ENCODE peak calls at places on chromosomes 13 and 19, in eight cellular contexts. One of them, this sample, is unnamed.

GRCh38 chr19:6856749-6857372 is 30.5 kb upstream of the ADGRE1 start:
- DNase-seq in hypothalamus: no peak
- DNase-seq in choroid plexus epithelial cell: no peak
- DNase-seq in activated T-helper 1 cell treated with anti-CD3 and anti-CD28 coated beads, Interleukin-12 subunit alpha, Interleukin-12 subunit beta, Interleukin-2, Interleukin-4 antibody, amounts not matched to agents 30 ng/mL and 10 ng/mL and 1 ng/mL, durations not matched to agents 14 hours and 24 hours and 36 hours: no peak
- DNase-seq in CMK: no peak
- DNase-seq in RPMI7951: no peak
- DNase-seq in GDM1: no peak
- DNase-seq in AG09319: no peak
- DNase-seq in this sample: no peak

GRCh38 chr19:49475995-49476880 is 2.2 kb downstream of the FLT3LG start:
- DNase-seq in hypothalamus: no peak
- DNase-seq in choroid plexus epithelial cell: peak
- DNase-seq in activated T-helper 1 cell treated with anti-CD3 and anti-CD28 coated beads, Interleukin-12 subunit alpha, Interleukin-12 subunit beta, Interleukin-2, Interleukin-4 antibody, amounts not matched to agents 30 ng/mL and 10 ng/mL and 1 ng/mL, durations not matched to agents 14 hours and 24 hours and 36 hours: peak
- DNase-seq in CMK: no peak
- DNase-seq in RPMI7951: no peak
- DNase-seq in GDM1: peak
- DNase-seq in AG09319: no peak
- DNase-seq in this sample: no peak

GRCh38 chr13:97621631-97622030 is 187.7 kb downstream of the RAP2A start:
- DNase-seq in hypothalamus: no peak
- DNase-seq in choroid plexus epithelial cell: no peak
- DNase-seq in activated T-helper 1 cell treated with anti-CD3 and anti-CD28 coated beads, Interleukin-12 subunit alpha, Interleukin-12 subunit beta, Interleukin-2, Interleukin-4 antibody, amounts not matched to agents 30 ng/mL and 10 ng/mL and 1 ng/mL, durations not matched to agents 14 hours and 24 hours and 36 hours: no peak
- DNase-seq in CMK: no peak
- DNase-seq in RPMI7951: no peak
- DNase-seq in GDM1: no peak
- DNase-seq in AG09319: no peak
- DNase-seq in this sample: no peak

GRCh38 chr13:39561971-39562370 is 41.0 kb downstream of the LHFPL6 start:
- DNase-seq in hypothalamus: no peak
- DNase-seq in choroid plexus epithelial cell: no peak
- DNase-seq in activated T-helper 1 cell treated with anti-CD3 and anti-CD28 coated beads, Interleukin-12 subunit alpha, Interleukin-12 subunit beta, Interleukin-2, Interleukin-4 antibody, amounts not matched to agents 30 ng/mL and 10 ng/mL and 1 ng/mL, durations not matched to agents 14 hours and 24 hours and 36 hours: no peak
- DNase-seq in CMK: no peak
- DNase-seq in RPMI7951: peak
- DNase-seq in GDM1: no peak
- DNase-seq in AG09319: no peak
- DNase-seq in this sample: no peak

GRCh38 chr19:39937094-39937493 is 2.7 kb upstream of the FCGBP start:
- DNase-seq in hypothalamus: no peak
- DNase-seq in choroid plexus epithelial cell: no peak
- DNase-seq in activated T-helper 1 cell treated with anti-CD3 and anti-CD28 coated beads, Interleukin-12 subunit alpha, Interleukin-12 subunit beta, Interleukin-2, Interleukin-4 antibody, amounts not matched to agents 30 ng/mL and 10 ng/mL and 1 ng/mL, durations not matched to agents 14 hours and 24 hours and 36 hours: peak
- DNase-seq in CMK: no peak
- DNase-seq in RPMI7951: no peak
- DNase-seq in GDM1: no peak
- DNase-seq in AG09319: no peak
- DNase-seq in this sample: no peak

GRCh38 chr19:35155441-35155840 is 906 bp downstream of the FXYD5 start:
- DNase-seq in hypothalamus: no peak
- DNase-seq in choroid plexus epithelial cell: no peak
- DNase-seq in activated T-helper 1 cell treated with anti-CD3 and anti-CD28 coated beads, Interleukin-12 subunit alpha, Interleukin-12 subunit beta, Interleukin-2, Interleukin-4 antibody, amounts not matched to agents 30 ng/mL and 10 ng/mL and 1 ng/mL, durations not matched to agents 14 hours and 24 hours and 36 hours: no peak
- DNase-seq in CMK: no peak
- DNase-seq in RPMI7951: no peak
- DNase-seq in GDM1: no peak
- DNase-seq in AG09319: no peak
- DNase-seq in this sample: no peak

GRCh38 chr19:54612428-54612827 is 17.9 kb upstream of the LILRB1 start:
- DNase-seq in hypothalamus: no peak
- DNase-seq in choroid plexus epithelial cell: no peak
- DNase-seq in activated T-helper 1 cell treated with anti-CD3 and anti-CD28 coated beads, Interleukin-12 subunit alpha, Interleukin-12 subunit beta, Interleukin-2, Interleukin-4 antibody, amounts not matched to agents 30 ng/mL and 10 ng/mL and 1 ng/mL, durations not matched to agents 14 hours and 24 hours and 36 hours: no peak
- DNase-seq in CMK: no peak
- DNase-seq in RPMI7951: no peak
- DNase-seq in GDM1: no peak
- DNase-seq in AG09319: no peak
- DNase-seq in this sample: no peak

GRCh38 chr13:47190696-47191095 is 293.8 kb upstream of the HTR2A start:
- DNase-seq in hypothalamus: no peak
- DNase-seq in choroid plexus epithelial cell: peak
- DNase-seq in activated T-helper 1 cell treated with anti-CD3 and anti-CD28 coated beads, Interleukin-12 subunit alpha, Interleukin-12 subunit beta, Interleukin-2, Interleukin-4 antibody, amounts not matched to agents 30 ng/mL and 10 ng/mL and 1 ng/mL, durations not matched to agents 14 hours and 24 hours and 36 hours: no peak
- DNase-seq in CMK: no peak
- DNase-seq in RPMI7951: peak
- DNase-seq in GDM1: no peak
- DNase-seq in AG09319: no peak
- DNase-seq in this sample: no peak

GRCh38 chr13:30394798-30395191 is 27.5 kb upstream of the UBE2L5 start:
- DNase-seq in hypothalamus: no peak
- DNase-seq in choroid plexus epithelial cell: peak
- DNase-seq in activated T-helper 1 cell treated with anti-CD3 and anti-CD28 coated beads, Interleukin-12 subunit alpha, Interleukin-12 subunit beta, Interleukin-2, Interleukin-4 antibody, amounts not matched to agents 30 ng/mL and 10 ng/mL and 1 ng/mL, durations not matched to agents 14 hours and 24 hours and 36 hours: no peak
- DNase-seq in CMK: no peak
- DNase-seq in RPMI7951: peak
- DNase-seq in GDM1: no peak
- DNase-seq in AG09319: no peak
- DNase-seq in this sample: no peak

GRCh38 chr19:525029-525428 is 6.5 kb upstream of the CDC34 start:
- DNase-seq in hypothalamus: no peak
- DNase-seq in choroid plexus epithelial cell: no peak
- DNase-seq in activated T-helper 1 cell treated with anti-CD3 and anti-CD28 coated beads, Interleukin-12 subunit alpha, Interleukin-12 subunit beta, Interleukin-2, Interleukin-4 antibody, amounts not matched to agents 30 ng/mL and 10 ng/mL and 1 ng/mL, durations not matched to agents 14 hours and 24 hours and 36 hours: no peak
- DNase-seq in CMK: no peak
- DNase-seq in RPMI7951: no peak
- DNase-seq in GDM1: no peak
- DNase-seq in AG09319: no peak
- DNase-seq in this sample: no peak

GRCh38 chr19:7554990-7555864 is 19.7 kb downstream of the PNPLA6 start:
- DNase-seq in hypothalamus: no peak
- DNase-seq in choroid plexus epithelial cell: no peak
- DNase-seq in activated T-helper 1 cell treated with anti-CD3 and anti-CD28 coated beads, Interleukin-12 subunit alpha, Interleukin-12 subunit beta, Interleukin-2, Interleukin-4 antibody, amounts not matched to agents 30 ng/mL and 10 ng/mL and 1 ng/mL, durations not matched to agents 14 hours and 24 hours and 36 hours: no peak
- DNase-seq in CMK: no peak
- DNase-seq in RPMI7951: no peak
- DNase-seq in GDM1: no peak
- DNase-seq in AG09319: no peak
- DNase-seq in this sample: no peak

GRCh38 chr13:109704771-109705628 is 81.4 kb downstream of the IRS2 start:
- DNase-seq in hypothalamus: peak
- DNase-seq in choroid plexus epithelial cell: peak
- DNase-seq in activated T-helper 1 cell treated with anti-CD3 and anti-CD28 coated beads, Interleukin-12 subunit alpha, Interleukin-12 subunit beta, Interleukin-2, Interleukin-4 antibody, amounts not matched to agents 30 ng/mL and 10 ng/mL and 1 ng/mL, durations not matched to agents 14 hours and 24 hours and 36 hours: no peak
- DNase-seq in CMK: no peak
- DNase-seq in RPMI7951: no peak
- DNase-seq in GDM1: peak
- DNase-seq in AG09319: no peak
- DNase-seq in this sample: no peak

GRCh38 chr19:32890841-32891240 is 21.3 kb upstream of the SLC7A9 start:
- DNase-seq in hypothalamus: no peak
- DNase-seq in choroid plexus epithelial cell: no peak
- DNase-seq in activated T-helper 1 cell treated with anti-CD3 and anti-CD28 coated beads, Interleukin-12 subunit alpha, Interleukin-12 subunit beta, Interleukin-2, Interleukin-4 antibody, amounts not matched to agents 30 ng/mL and 10 ng/mL and 1 ng/mL, durations not matched to agents 14 hours and 24 hours and 36 hours: no peak
- DNase-seq in CMK: no peak
- DNase-seq in RPMI7951: no peak
- DNase-seq in GDM1: no peak
- DNase-seq in AG09319: no peak
- DNase-seq in this sample: no peak

GRCh38 chr13:98275711-98276171 is 98.7 kb upstream of the RNF113B start:
- DNase-seq in hypothalamus: no peak
- DNase-seq in choroid plexus epithelial cell: no peak
- DNase-seq in activated T-helper 1 cell treated with anti-CD3 and anti-CD28 coated beads, Interleukin-12 subunit alpha, Interleukin-12 subunit beta, Interleukin-2, Interleukin-4 antibody, amounts not matched to agents 30 ng/mL and 10 ng/mL and 1 ng/mL, durations not matched to agents 14 hours and 24 hours and 36 hours: no peak
- DNase-seq in CMK: no peak
- DNase-seq in RPMI7951: no peak
- DNase-seq in GDM1: no peak
- DNase-seq in AG09319: no peak
- DNase-seq in this sample: no peak

GRCh38 chr13:53783466-53783865 is 754.9 kb downstream of the OLFM4 start:
- DNase-seq in hypothalamus: no peak
- DNase-seq in choroid plexus epithelial cell: no peak
- DNase-seq in activated T-helper 1 cell treated with anti-CD3 and anti-CD28 coated beads, Interleukin-12 subunit alpha, Interleukin-12 subunit beta, Interleukin-2, Interleukin-4 antibody, amounts not matched to agents 30 ng/mL and 10 ng/mL and 1 ng/mL, durations not matched to agents 14 hours and 24 hours and 36 hours: no peak
- DNase-seq in CMK: no peak
- DNase-seq in RPMI7951: no peak
- DNase-seq in GDM1: no peak
- DNase-seq in AG09319: no peak
- DNase-seq in this sample: no peak